ENCODE peak calls at places on chromosomes 11 and 22, in seven cellular contexts. Y, B, N, Q, T, R and S are unnamed samples.

GRCh38 chr11:68328374-68329091 is 16.1 kb downstream of the LRP5 start:
- DNase-seq in Y (no peak), B (no peak), N (no peak), Q (peak), T (no peak), R (no peak), S (no peak)

GRCh38 chr11:19606856-19607655 is 105.6 kb upstream of the NAV2 start:
- DNase-seq in Y (no peak), B (no peak), N (no peak), Q (no peak), T (no peak), R (no peak), S (no peak)

GRCh38 chr11:73810637-73811036 is 23.0 kb downstream of the MRPL48 start:
- DNase-seq in Y (no peak), B (no peak), N (no peak), Q (no peak), T (no peak), R (no peak), S (no peak)

GRCh38 chr11:82462588-82462987 is 271.1 kb downstream of the FAM181B start:
- DNase-seq in Y (no peak), B (no peak), N (no peak), Q (no peak), T (no peak), R (no peak), S (no peak)

GRCh38 chr11:73244589-73245240 is 26.6 kb downstream of the P2RY2 start:
- DNase-seq in Y (no peak), B (no peak), N (no peak), Q (no peak), T (no peak), R (no peak), S (no peak)

GRCh38 chr22:37741312-37741795 is 44.5 kb downstream of the TRIOBP start:
- DNase-seq in Y (peak), B (peak), N (peak), Q (peak), T (peak), R (no peak), S (no peak)

GRCh38 chr11:22539851-22540376 is 85.7 kb downstream of the FANCF start:
- DNase-seq in Y (no peak), B (peak), N (no peak), Q (peak), T (no peak), R (no peak), S (no peak)

GRCh38 chr22:46374663-46375474 is 39.4 kb downstream of the TRMU start:
- DNase-seq in Y (no peak), B (no peak), N (no peak), Q (no peak), T (no peak), R (no peak), S (peak)

GRCh38 chr11:76656571-76657081 is 13.9 kb downstream of the LRRC32 start:
- DNase-seq in Y (no peak), B (no peak), N (peak), Q (no peak), T (no peak), R (no peak), S (no peak)

GRCh38 chr11:34994859-34995258 is 78.4 kb downstream of the PDHX start:
- DNase-seq in Y (no peak), B (no peak), N (no peak), Q (no peak), T (no peak), R (no peak), S (no peak)

GRCh38 chr11:117172678-117173421 is 5.7 kb upstream of the SIDT2 start:
- DNase-seq in Y (no peak), B (no peak), N (no peak), Q (no peak), T (no peak), R (no peak), S (no peak)

GRCh38 chr22:37206841-37207821 is 5.1 kb downstream of the SSTR3 start:
- DNase-seq in Y (no peak), B (no peak), N (peak), Q (no peak), T (no peak), R (no peak), S (no peak)

GRCh38 chr11:65546217-65546958 is 11.8 kb downstream of the LTBP3 start:
- DNase-seq in Y (no peak), B (no peak), N (peak), Q (peak), T (no peak), R (peak), S (no peak)

GRCh38 chr11:80349986-80350385 is 909.2 kb upstream of the TENM4 start:
- DNase-seq in Y (no peak), B (no peak), N (no peak), Q (peak), T (no peak), R (no peak), S (no peak)

GRCh38 chr11:64998141-64998540 is 1.4 kb upstream of the BATF2 start:
- DNase-seq in Y (no peak), B (no peak), N (no peak), Q (no peak), T (no peak), R (no peak), S (no peak)

GRCh38 chr22:33240901-33241300 is 182.7 kb upstream of the SYN3 start:
- DNase-seq in Y (no peak), B (peak), N (no peak), Q (no peak), T (no peak), R (no peak), S (no peak)

GRCh38 chr11:125947419-125948277 is 1.8 kb downstream of the VSIG10L2 start:
- DNase-seq in Y (no peak), B (no peak), N (no peak), Q (no peak), T (no peak), R (no peak), S (no peak)

GRCh38 chr11:130310622-130311021 is 4.1 kb downstream of the ZBTB44 start:
- DNase-seq in Y (no peak), B (no peak), N (no peak), Q (no peak), T (no peak), R (no peak), S (no peak)

GRCh38 chr11:9657531-9657930 is 6.3 kb upstream of the SWAP70 start:
- DNase-seq in Y (no peak), B (no peak), N (no peak), Q (no peak), T (no peak), R (no peak), S (no peak)

GRCh38 chr22:28864878-28865596 is 18.3 kb upstream of the ZNRF3 start:
- DNase-seq in Y (no peak), B (no peak), N (no peak), Q (peak), T (no peak), R (no peak), S (no peak)

GRCh38 chr11:59615132-59615636 is 390 bp downstream of the OSBP start:
- DNase-seq in Y (no peak), B (no peak), N (peak), Q (peak), T (no peak), R (peak), S (peak)

GRCh38 chr11:42205518-42205917 is 746.1 kb upstream of the LRRC4C start:
- DNase-seq in Y (no peak), B (no peak), N (no peak), Q (peak), T (no peak), R (no peak), S (no peak)

GRCh38 chr11:125082611-125083311 is 19.7 kb downstream of the SLC37A2 start:
- DNase-seq in Y (peak), B (no peak), N (no peak), Q (peak), T (peak), R (peak), S (no peak)

GRCh38 chr22:39534591-39535301 is 2.2 kb upstream of the RPS19BP1 start:
- DNase-seq in Y (no peak), B (no peak), N (peak), Q (peak), T (no peak), R (no peak), S (no peak)

GRCh38 chr11:829116-829945 is 1.6 kb downstream of the CRACR2B start:
- DNase-seq in Y (no peak), B (no peak), N (no peak), Q (no peak), T (no peak), R (no peak), S (no peak)

GRCh38 chr11:9613118-9613829 is 39.8 kb downstream of the WEE1 start:
- DNase-seq in Y (peak), B (peak), N (peak), Q (peak), T (peak), R (peak), S (peak)

GRCh38 chr11:44982496-44983062 is 31.9 kb upstream of the TP53I11 start:
- DNase-seq in Y (no peak), B (no peak), N (no peak), Q (no peak), T (no peak), R (no peak), S (no peak)

GRCh38 chr22:46672731-46673130 is 52.5 kb downstream of the GRAMD4 start:
- DNase-seq in Y (no peak), B (no peak), N (no peak), Q (no peak), T (no peak), R (no peak), S (no peak)

GRCh38 chr11:78045851-78046485 is 17.7 kb upstream of the THRSP start:
- DNase-seq in Y (no peak), B (no peak), N (peak), Q (peak), T (no peak), R (peak), S (no peak)

GRCh38 chr11:45045692-45046471 is 95.2 kb upstream of the TP53I11 start:
- DNase-seq in Y (no peak), B (no peak), N (no peak), Q (peak), T (peak), R (peak), S (no peak)

GRCh38 chr22:45977551-45978274 is 751 bp upstream of the WNT7B start:
- DNase-seq in Y (no peak), B (no peak), N (no peak), Q (no peak), T (no peak), R (no peak), S (no peak)

GRCh38 chr22:49052560-49052959 is 775.1 kb downstream of the BRD1 start:
- DNase-seq in Y (no peak), B (no peak), N (no peak), Q (no peak), T (no peak), R (no peak), S (no peak)
- H3K4me3 ChIP-seq in Y (no peak), B (no peak), N (peak), Q (no peak), T (no peak), R (no peak), S (no peak)

GRCh38 chr11:111305403-111305802 is 7.1 kb downstream of the POU2AF3 start:
- DNase-seq in Y (no peak), B (no peak), N (no peak), Q (no peak), T (no peak), R (no peak), S (peak)
- TF ChIP-seq CTCF in Y (no peak), B (no peak), N (no peak), Q (no peak), T (no peak), R (no peak), S (no peak)

DNA sequence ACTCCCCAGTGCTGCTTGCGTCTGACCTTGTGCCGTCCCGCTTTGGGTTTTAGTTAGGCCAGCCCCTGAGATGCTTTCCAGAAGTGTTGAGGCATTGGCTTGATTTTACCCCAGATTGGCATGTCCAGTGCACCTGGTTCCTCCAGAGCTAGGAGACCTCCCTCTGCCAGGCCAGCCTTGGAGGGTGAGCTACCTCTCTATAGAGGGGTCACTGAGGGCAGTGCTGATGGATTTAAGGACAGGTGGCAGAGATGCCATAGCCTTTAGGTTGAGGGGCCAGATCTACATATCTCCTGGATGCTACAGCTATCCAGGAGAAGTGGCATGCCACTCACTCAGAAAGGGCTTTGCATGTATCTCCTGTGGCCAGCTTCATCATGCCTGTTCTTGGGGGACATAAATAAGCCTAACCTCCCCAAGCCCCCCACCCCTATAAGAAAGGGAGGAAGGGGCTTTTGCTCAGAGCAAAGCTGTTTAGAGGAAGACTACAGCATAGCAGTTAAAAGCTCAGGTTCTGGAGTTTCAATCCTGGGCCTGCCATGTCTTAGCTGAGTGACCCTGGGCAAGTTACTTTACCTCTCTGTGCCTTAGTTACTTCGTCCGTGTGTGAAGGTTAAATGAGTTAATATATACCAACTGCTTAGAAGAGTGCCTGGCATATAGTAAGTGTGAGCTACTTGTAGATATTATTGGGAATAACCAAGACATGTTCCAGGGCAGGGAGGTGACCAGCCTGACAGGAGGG is 6.4 kb downstream of the UBE2L3 start:
- DNase-seq in Y (no peak), B (no peak), N (no peak), Q (no peak), T (no peak), R (no peak), S (no peak)
- H3K4me3 ChIP-seq in Y (no peak), B (no peak), N (no peak), Q (no peak), T (no peak), R (no peak), S (no peak)

GRCh38 chr11:85810871-85811611 is at the start of gene SYTL2:
- DNase-seq in Y (no peak), B (no peak), N (peak), Q (peak), T (no peak), R (no peak), S (no peak)
- TF ChIP-seq CTCF in Y (no peak), B (no peak), N (no peak), Q (no peak), T (no peak), R (no peak), S (no peak)

DNA sequence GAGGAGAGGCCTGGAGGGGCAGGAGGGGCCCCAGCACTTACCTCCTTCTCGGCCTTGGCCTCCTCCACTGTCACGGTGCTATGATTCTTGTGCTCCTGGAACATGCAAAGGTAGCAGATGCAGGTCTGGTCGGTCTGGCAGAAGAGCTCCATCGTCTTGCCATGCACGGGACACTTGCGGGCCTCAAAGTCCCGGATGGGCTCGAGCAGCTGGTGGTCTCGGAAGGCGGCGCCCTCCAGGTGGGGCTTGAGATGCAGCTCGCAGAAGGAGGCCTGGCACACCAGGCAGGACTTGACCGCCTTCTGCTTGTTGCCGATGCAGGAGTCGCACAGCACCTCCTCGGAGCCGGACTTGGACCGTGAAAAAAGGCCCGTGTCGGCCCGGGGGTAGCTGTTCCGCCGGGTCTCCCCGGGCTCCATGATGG is 714 bp downstream of the TRIM29 start:
- DNase-seq in Y (no peak), B (no peak), N (no peak), Q (no peak), T (no peak), R (no peak), S (no peak)
- H3K4me3 ChIP-seq in Y (no peak), B (no peak), N (no peak), Q (no peak), T (no peak), R (no peak), S (no peak)

DNA sequence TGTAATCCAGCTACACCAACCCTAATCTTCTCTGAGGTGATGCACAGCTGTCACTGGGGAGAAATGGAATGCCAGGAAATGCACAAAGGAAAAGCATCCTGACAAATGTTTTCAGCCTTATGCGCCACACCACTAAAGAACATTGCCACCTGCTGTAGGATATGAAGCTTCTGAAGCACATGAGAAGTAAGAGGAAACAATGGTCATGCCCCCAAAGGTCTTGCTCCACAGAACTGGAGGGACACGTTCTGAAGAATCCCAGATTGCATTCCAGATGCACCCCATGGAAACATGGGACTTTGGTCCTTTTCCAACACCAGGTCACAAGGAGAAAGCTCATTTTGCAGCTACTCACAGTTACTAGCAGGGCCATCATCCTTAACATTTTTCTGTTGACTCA is 48.7 kb upstream of the ZBED5 start:
- DNase-seq in Y (peak), B (no peak), N (no peak), Q (no peak), T (no peak), R (no peak), S (no peak)
- TF ChIP-seq CTCF in Y (peak), B (peak), N (no peak), Q (no peak), T (peak), R (peak), S (no peak)

GRCh38 chr11:31702966-31703365 is 108.2 kb downstream of the PAX6 start:
- DNase-seq in Y (no peak), B (no peak), N (no peak), Q (no peak), T (no peak), R (no peak), S (no peak)

GRCh38 chr11:31711137-31711536 is 100.0 kb downstream of the PAX6 start:
- DNase-seq in Y (no peak), B (no peak), N (no peak), Q (no peak), T (no peak), R (no peak), S (no peak)

DNA sequence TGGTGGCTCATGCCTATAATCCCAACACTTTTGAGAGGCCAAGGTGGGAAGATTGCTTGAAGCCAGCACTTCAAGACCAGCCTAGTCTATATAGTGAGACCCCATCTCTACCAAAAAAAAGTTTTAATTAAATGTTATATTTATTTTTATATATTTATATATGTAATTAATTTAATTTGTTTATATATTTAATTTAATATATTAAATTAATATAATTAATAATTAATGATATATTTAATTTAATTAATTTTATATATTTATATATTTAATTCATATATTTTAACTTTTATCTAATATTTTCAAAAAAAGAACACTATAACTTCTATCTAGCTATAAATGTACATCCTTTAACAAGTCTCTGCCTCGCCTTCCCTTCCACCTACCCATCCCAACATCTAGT is 104.8 kb downstream of the PAX6 start:
- DNase-seq in Y (no peak), B (no peak), N (no peak), Q (no peak), T (no peak), R (no peak), S (no peak)
- H3K4me3 ChIP-seq in Y (no peak), B (no peak), N (no peak), Q (no peak), T (no peak), R (no peak), S (no peak)